ENCODE peak calls at places on chromosomes 2 and 18, in six cellular contexts. S is mesendoderm, H is mesenchymal stem cell, I is neuronal stem cell, X is IMR-90, Q is H9. P is an unnamed sample.

GRCh38 chr2:98601532-98602132 is 6.7 kb downstream of the COA5 start:
- DNase-seq in Q (peak; percentile 57), H (peak; percentile 59), I (no peak), X (peak; percentile 47), S (peak; percentile 79), P (no peak)

GRCh38 chr2:201933792-201934229 is 99.8 kb upstream of the FZD7 start:
- DNase-seq in Q (no peak), I (no peak), X (no peak), H (no peak), S (peak; percentile 47), P (no peak)

GRCh38 chr2:223846524-223846923 is 9.1 kb upstream of the AP1S3 start:
- DNase-seq in X (peak; percentile 93), S (peak; percentile 51), I (no peak), Q (no peak), H (peak; percentile 85), P (no peak)

GRCh38 chr2:168793596-168793995 is 8.8 kb upstream of the NOSTRIN start:
- DNase-seq in I (no peak), S (no peak), X (peak; percentile 66), H (no peak), Q (no peak), P (no peak)

GRCh38 chr2:218367415-218368149 is 10.9 kb downstream of the CATIP start:
- DNase-seq in Q (peak; percentile 86), I (peak; percentile 61), H (peak; percentile 83), S (peak; percentile 84), X (peak; percentile 32), P (peak; percentile 34)

GRCh38 chr2:120938132-120938771 is 202.6 kb downstream of the GLI2 start:
- DNase-seq in S (peak; percentile 79), X (no peak), I (no peak), Q (no peak), H (peak; percentile 63), P (no peak)

GRCh38 chr2:148999451-148999891 is 39.0 kb upstream of the LYPD6B start:
- DNase-seq in S (peak; percentile 42), Q (peak; percentile 54), H (no peak), X (no peak), I (no peak), P (no peak)

GRCh38 chr18:76209597-76209996 is 285.4 kb downstream of the ZNF516 start:
- DNase-seq in S (no peak), X (peak; percentile 67), I (no peak), Q (no peak), H (no peak), P (no peak)

GRCh38 chr2:201348758-201349157 is 8.4 kb downstream of the FLACC1 start:
- DNase-seq in I (no peak), H (no peak), S (no peak), X (no peak), Q (no peak), P (no peak)

GRCh38 chr18:58195278-58195721 is 151.3 kb downstream of the NEDD4L start:
- DNase-seq in Q (peak; percentile 77), X (no peak), H (no peak), I (no peak), S (peak; percentile 77), P (peak; percentile 67)

GRCh38 chr2:98605076-98605475 is 3.2 kb downstream of the COA5 start:
- DNase-seq in S (no peak), X (no peak), I (no peak), Q (no peak), H (no peak), P (no peak)

GRCh38 chr2:154449951-154450658 is 248.4 kb upstream of the KCNJ3 start:
- DNase-seq in X (no peak), H (no peak), Q (no peak), S (no peak), I (no peak), P (no peak)

GRCh38 chr18:9095297-9096012 is 7.0 kb upstream of the NDUFV2 start:
- DNase-seq in X (peak; percentile 81), S (no peak), H (peak; percentile 82), I (no peak), Q (no peak), P (no peak)

GRCh38 chr2:217975626-217976025 is 27.2 kb downstream of the TNS1 start:
- DNase-seq in Q (no peak), S (no peak), X (no peak), I (no peak), H (no peak), P (no peak)

GRCh38 chr2:188598551-188598950 is 306.9 kb downstream of the GULP1 start:
- DNase-seq in I (no peak), H (peak; percentile 24), Q (no peak), S (no peak), X (no peak), P (no peak)

GRCh38 chr18:48933578-48934399 is 17.0 kb downstream of the SMAD7 start:
- DNase-seq in I (no peak), H (no peak), S (no peak), Q (no peak), X (no peak), P (no peak)

GRCh38 chr2:54106631-54107454 is 8.6 kb upstream of the ACYP2 start:
- DNase-seq in S (peak; percentile 62), I (no peak), X (peak; percentile 66), H (peak; percentile 64), Q (no peak), P (no peak)

GRCh38 chr2:182043861-182044260 is 58.2 kb downstream of the PPP1R1C start:
- DNase-seq in S (no peak), Q (no peak), I (no peak), H (no peak), X (no peak), P (no peak)

GRCh38 chr2:47541848-47542450 is 139.0 kb downstream of the MSH2 start:
- DNase-seq in S (no peak), X (peak; percentile 18), H (peak; percentile 65), Q (no peak), I (no peak), P (no peak)

GRCh38 chr18:9902832-9903231 is 11.0 kb upstream of the VAPA start:
- DNase-seq in H (peak; percentile 41), S (no peak), I (no peak), X (no peak), Q (no peak), P (no peak)

GRCh38 chr2:221202431-221202830 is 369.7 kb downstream of the EPHA4 start:
- DNase-seq in H (no peak), Q (no peak), I (no peak), S (no peak), X (no peak), P (no peak)

GRCh38 chr18:63099026-63099840 is 220.3 kb downstream of the BCL2 start:
- DNase-seq in I (no peak), S (no peak), Q (no peak), X (no peak), H (no peak), P (no peak)

GRCh38 chr2:50133766-50134165 is 898.2 kb downstream of the NRXN1 start:
- DNase-seq in Q (no peak), H (no peak), X (no peak), S (no peak), I (no peak), P (no peak)

GRCh38 chr2:171086352-171087290 is 74.1 kb downstream of the TLK1 start:
- DNase-seq in S (peak; percentile 91), Q (peak; percentile 57), X (peak; percentile 68), H (peak; percentile 69), I (peak; percentile 33), P (no peak)

GRCh38 chr18:64245461-64245860 is 96.6 kb upstream of the LINC00305 start:
- DNase-seq in I (no peak), H (no peak), X (no peak), Q (no peak), S (no peak), P (no peak)

GRCh38 chr18:64240301-64240700 is 91.4 kb upstream of the LINC00305 start:
- DNase-seq in I (no peak), Q (no peak), H (no peak), X (no peak), S (no peak), P (no peak)

GRCh38 chr18:64244571-64244970 is 95.7 kb upstream of the LINC00305 start:
- DNase-seq in X (no peak), S (peak; percentile 78), H (no peak), I (no peak), Q (peak; percentile 44), P (no peak)
- H2BK15ac ChIP-seq in X (no peak overlapping the region), S (no peak overlapping the region), H (no peak overlapping the region), I (no peak overlapping the region), Q (no peak overlapping the region), P (no peak overlapping the region)

DNA sequence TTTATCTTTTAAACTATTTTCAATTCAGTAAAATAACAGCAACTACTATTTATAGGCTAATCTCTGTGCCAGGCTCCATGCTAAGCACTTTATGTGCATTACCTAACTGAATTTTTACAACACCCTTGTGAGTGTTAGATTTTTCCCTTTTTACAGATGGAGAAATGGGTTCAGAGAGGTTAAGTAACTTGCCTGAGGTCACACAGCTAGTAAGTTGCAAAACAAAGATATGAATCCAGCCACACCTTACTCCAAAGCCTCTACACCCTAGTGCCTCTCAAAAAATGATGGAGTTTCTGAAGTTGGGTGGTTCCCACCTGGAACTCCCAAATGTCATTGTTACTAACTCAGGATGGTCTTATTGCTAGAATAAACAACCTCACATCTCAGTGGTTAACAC is 60.8 kb downstream of the RHOB start:
- DNase-seq in Q (no peak), I (no peak), H (no peak), X (no peak), S (no peak), P (no peak)
- H2BK15ac ChIP-seq in Q (no peak overlapping the region), I (no peak overlapping the region), H (no peak overlapping the region), X (no peak overlapping the region), S (no peak overlapping the region), P (no peak overlapping the region)

DNA sequence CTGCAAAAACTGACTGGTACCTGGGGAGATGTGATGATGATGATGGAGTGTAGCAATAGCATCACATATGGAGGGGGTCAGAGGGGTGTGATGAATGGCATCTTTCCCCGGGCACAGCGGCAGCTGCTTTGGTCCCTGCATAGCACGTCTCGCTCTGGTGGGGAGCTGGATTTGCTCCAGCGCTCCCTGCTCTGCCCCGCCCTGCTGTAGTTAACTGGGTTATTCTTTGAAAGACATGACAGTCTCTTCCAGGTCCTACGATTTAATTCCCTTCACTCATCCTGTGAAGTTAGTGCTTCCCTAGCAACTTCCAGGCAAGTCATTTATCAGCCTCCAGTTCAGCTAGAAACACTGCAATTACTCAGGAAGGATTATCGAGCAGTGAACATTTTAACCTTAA is 463.1 kb downstream of the TSN start:
- DNase-seq in Q (no peak), I (no peak), X (no peak), S (no peak), H (no peak), P (no peak)
- H2BK15ac ChIP-seq in Q (no peak overlapping the region), I (no peak overlapping the region), X (no peak overlapping the region), S (no peak overlapping the region), H (no peak overlapping the region), P (no peak overlapping the region)

GRCh38 chr2:72974436-72974754 is 57.1 kb downstream of the EMX1 start:
- DNase-seq in I (no peak), Q (no peak), H (no peak), X (no peak), S (no peak), P (no peak)

GRCh38 chr2:72971036-72971435 is 53.7 kb downstream of the EMX1 start:
- DNase-seq in S (peak; percentile 77), Q (no peak), X (no peak), I (no peak), H (no peak), P (no peak)

GRCh38 chr2:72972744-72973535 is 55.6 kb downstream of the EMX1 start:
- DNase-seq in Q (no peak), I (no peak), H (no peak), X (no peak), S (no peak), P (no peak)

GRCh38 chr2:72975017-72975416 is 57.7 kb downstream of the EMX1 start:
- DNase-seq in I (no peak), X (no peak), H (no peak), S (no peak), Q (no peak), P (no peak)

GRCh38 chr2:72973566-72974435 is 56.5 kb downstream of the EMX1 start:
- DNase-seq in H (peak; percentile 65), X (peak; percentile 58), Q (peak; percentile 82), S (peak; percentile 80), I (peak; percentile 60), P (no peak)
- H2BK15ac ChIP-seq in H (no peak overlapping the region), X (no peak overlapping the region), Q (no peak overlapping the region), S (no peak overlapping the region), I (peak overlapping the region; percentile 86), P (no peak overlapping the region)

P was measured in H1.